ENCODE peak calls at places on chromosomes 6 and 20, in ten cellular contexts. E, M, U, H, Q, F, K, V, W and L are unnamed samples.

GRCh38 chr6:84052204-84052882 is 18.8 kb downstream of the MRAP2 start:
- DNase-seq in E (no peak), M (peak), U (no peak), H (peak), Q (no peak), F (no peak), K (peak), V (no peak), W (peak), L (no peak)

GRCh38 chr6:167093922-167094432 is 28.9 kb upstream of the CCR6 start:
- DNase-seq in E (peak), M (no peak), U (peak), H (no peak), Q (peak), F (peak), K (no peak), V (no peak), W (no peak), L (peak)

GRCh38 chr6:106145741-106146227 is 59.6 kb downstream of the PRDM1 start:
- DNase-seq in E (no peak), M (no peak), U (peak), H (no peak), Q (no peak), F (no peak), K (peak), V (no peak), W (no peak), L (peak)

GRCh38 chr6:10507715-10508114 is 13.4 kb upstream of the GCNT2 start:
- DNase-seq in E (no peak), M (no peak), U (no peak), H (no peak), Q (no peak), F (no peak), K (no peak), V (no peak), W (no peak), L (no peak)

GRCh38 chr20:62646851-62647520 is 4.7 kb downstream of the SLCO4A1 start:
- DNase-seq in E (no peak), M (no peak), U (no peak), H (no peak), Q (no peak), F (no peak), K (no peak), V (no peak), W (no peak), L (no peak)

GRCh38 chr6:30396833-30397479 is 52.0 kb downstream of the RPP21 start:
- DNase-seq in E (peak), M (peak), U (peak), H (peak), Q (peak), F (peak), K (peak), V (peak), W (peak), L (peak)

GRCh38 chr6:142746524-142746923 is 198.5 kb downstream of the HIVEP2 start:
- DNase-seq in E (peak), M (no peak), U (peak), H (peak), Q (peak), F (no peak), K (peak), V (no peak), W (peak), L (peak)

GRCh38 chr20:48783533-48784272 is 44.1 kb downstream of the PREX1 start:
- DNase-seq in E (no peak), M (no peak), U (no peak), H (peak), Q (peak), F (peak), K (peak), V (no peak), W (peak), L (peak)